ENCODE peak calls at places on chromosomes 3 and 15, in four cellular contexts. One of them, this sample, is unnamed.
A peak's percentile ranks its signal among the peaks of the same experiment; 100 is the strongest.

GRCh38 chr3:13552855-13553652 is 4.1 kb downstream of the FBLN2 start:
- DNase-seq in activated T-cell treated with anti-CD3 and anti-CD28 coated beads for 1 hour: no peak
- DNase-seq in AG08395: no peak
- DNase-seq in HS-5: no peak
- DNase-seq in this sample: no peak

GRCh38 chr3:44055951-44056350 is 185.7 kb upstream of the TOPAZ1 start:
- DNase-seq in HS-5: no peak
- DNase-seq in AG08395: peak; percentile 18
- DNase-seq in activated T-cell treated with anti-CD3 and anti-CD28 coated beads for 1 hour: no peak
- DNase-seq in this sample: no peak

GRCh38 chr15:48330855-48331795 is at the start of gene DUT:
- DNase-seq in activated T-cell treated with anti-CD3 and anti-CD28 coated beads for 1 hour: peak; percentile 69
- DNase-seq in AG08395: peak; percentile 85
- DNase-seq in HS-5: peak; percentile 50
- DNase-seq in this sample: peak; percentile 89

GRCh38 chr3:134860141-134860540 is 65.1 kb downstream of the EPHB1 start:
- DNase-seq in activated T-cell treated with anti-CD3 and anti-CD28 coated beads for 1 hour: no peak
- DNase-seq in AG08395: no peak
- DNase-seq in HS-5: no peak
- DNase-seq in this sample: no peak

GRCh38 chr3:150450906-150451305 is 42.8 kb downstream of the TSC22D2 start:
- DNase-seq in activated T-cell treated with anti-CD3 and anti-CD28 coated beads for 1 hour: no peak
- DNase-seq in AG08395: no peak
- DNase-seq in HS-5: no peak
- DNase-seq in this sample: no peak

GRCh38 chr3:99023590-99024192 is 122.2 kb upstream of the DCBLD2 start:
- DNase-seq in activated T-cell treated with anti-CD3 and anti-CD28 coated beads for 1 hour: no peak
- DNase-seq in HS-5: peak; percentile 25
- DNase-seq in AG08395: peak; percentile 61
- DNase-seq in this sample: peak; percentile 34

GRCh38 chr3:25137606-25138005 is 290.5 kb upstream of the RARB start:
- DNase-seq in HS-5: no peak
- DNase-seq in activated T-cell treated with anti-CD3 and anti-CD28 coated beads for 1 hour: no peak
- DNase-seq in AG08395: no peak
- DNase-seq in this sample: no peak

GRCh38 chr15:92009162-92009561 is 155.7 kb downstream of the SLCO3A1 start:
- DNase-seq in HS-5: no peak
- DNase-seq in activated T-cell treated with anti-CD3 and anti-CD28 coated beads for 1 hour: no peak
- DNase-seq in AG08395: no peak
- DNase-seq in this sample: no peak

GRCh38 chr15:67685008-67685599 is 140.2 kb upstream of the SKOR1 start:
- DNase-seq in AG08395: peak; percentile 4
- DNase-seq in activated T-cell treated with anti-CD3 and anti-CD28 coated beads for 1 hour: no peak
- DNase-seq in HS-5: no peak
- DNase-seq in this sample: peak; percentile 44

GRCh38 chr15:64348455-64348854 is 7.5 kb downstream of the CSNK1G1 start:
- DNase-seq in AG08395: peak; percentile 9
- DNase-seq in activated T-cell treated with anti-CD3 and anti-CD28 coated beads for 1 hour: no peak
- DNase-seq in HS-5: no peak
- DNase-seq in this sample: no peak

GRCh38 chr3:43024183-43024865 is 45.2 kb downstream of the GASK1A start:
- DNase-seq in HS-5: no peak
- DNase-seq in AG08395: no peak
- DNase-seq in activated T-cell treated with anti-CD3 and anti-CD28 coated beads for 1 hour: peak; percentile 33
- DNase-seq in this sample: no peak

GRCh38 chr3:113104746-113105479 is 106.4 kb upstream of the BOC start:
- DNase-seq in activated T-cell treated with anti-CD3 and anti-CD28 coated beads for 1 hour: no peak
- DNase-seq in HS-5: no peak
- DNase-seq in AG08395: peak; percentile 53
- DNase-seq in this sample: no peak

This sample was measured in hepatocyte.